ENCODE peak calls at places on chromosomes 12 and 14, in eight cellular contexts. M is H54, C is A549, O is ovary, F is lower leg skin, Q is K562, U is NB4, R is uterus. A is an unnamed sample.

GRCh38 chr14:104677506-104678332 is 11.7 kb upstream of the INF2 start:
- DNase-seq in U (peak; percentile 94), Q (peak; percentile 83), F (peak; percentile 93), M (peak; percentile 83), O (peak; percentile 75), R (peak; percentile 76), C (peak; percentile 85), A (no peak)

GRCh38 chr12:70534466-70534865 is 102.8 kb downstream of the PTPRB start:
- DNase-seq in R (no peak), O (no peak), Q (no peak), C (no peak), U (peak; percentile 8), F (no peak), M (no peak), A (no peak)

GRCh38 chr14:51396222-51396815 is 156.3 kb downstream of the TMX1 start:
- DNase-seq in F (no peak), M (no peak), U (no peak), O (peak; percentile 51), Q (no peak), R (peak; percentile 57), C (peak; percentile 74), A (no peak)

GRCh38 chr12:48074266-48074665 is 31.6 kb downstream of the SENP1 start:
- DNase-seq in Q (no peak), F (no peak), U (no peak), R (no peak), M (no peak), O (no peak), C (no peak), A (no peak)

GRCh38 chr12:67415473-67415872 is 146.3 kb downstream of the CAND1 start:
- DNase-seq in R (no peak), O (no peak), M (no peak), C (peak; percentile 34), F (no peak), Q (no peak), U (peak; percentile 34), A (peak; percentile 9)

GRCh38 chr12:39685854-39686608 is 66.4 kb upstream of the ABCD2 start:
- DNase-seq in U (no peak), O (no peak), F (no peak), R (no peak), Q (no peak), M (no peak), C (no peak), A (no peak)

GRCh38 chr14:105466491-105467248 is 8.0 kb upstream of the CRIP2 start:
- DNase-seq in F (no peak), U (no peak), O (no peak), R (no peak), M (no peak), Q (no peak), C (no peak), A (no peak)

GRCh38 chr12:95460901-95461300 is 13.1 kb upstream of the METAP2 start:
- DNase-seq in Q (no peak), C (no peak), M (no peak), R (no peak), O (no peak), F (no peak), U (no peak), A (no peak)

GRCh38 chr14:32574269-32574668 is 245.2 kb downstream of the AKAP6 start:
- DNase-seq in M (no peak), U (no peak), R (no peak), Q (no peak), O (no peak), C (no peak), F (no peak), A (no peak)

GRCh38 chr14:32576088-32576795 is 247.1 kb downstream of the AKAP6 start:
- DNase-seq in U (peak; percentile 55), R (peak; percentile 57), M (no peak), Q (peak; percentile 47), C (peak; percentile 55), O (peak; percentile 45), F (no peak), A (peak; percentile 73)

GRCh38 chr14:32572867-32573149 is 243.7 kb downstream of the AKAP6 start:
- DNase-seq in F (no peak), O (no peak), M (no peak), C (no peak), Q (no peak), R (no peak), U (no peak), A (no peak)

GRCh38 chr14:32571551-32571950 is 242.5 kb downstream of the AKAP6 start:
- DNase-seq in Q (no peak), R (no peak), F (no peak), M (no peak), U (no peak), C (no peak), O (no peak), A (no peak)

GRCh38 chr14:32571995-32572866 is 243.1 kb downstream of the AKAP6 start:
- DNase-seq in O (no peak), U (no peak), F (no peak), C (no peak), R (no peak), M (no peak), Q (no peak), A (no peak)
- TF ChIP-seq POLR2A in O (no peak), U (no peak), F (no peak), C (no peak), R (no peak), M (no peak), Q (no peak), A (no peak)

GRCh38 chr12:132490481-132491348 is 764 bp downstream of the FBRSL1 start:
- DNase-seq in R (no peak), O (peak; percentile 72), F (no peak), U (peak; percentile 51), Q (peak; percentile 68), M (peak; percentile 67), C (no peak), A (no peak)
- TF ChIP-seq POLR2A in R (no peak), O (no peak), F (no peak), U (no peak), Q (no peak), M (no peak), C (no peak), A (no peak)

GRCh38 chr12:57148469-57149308 is 1.3 kb upstream of the LRP1-AS start:
- DNase-seq in M (no peak), Q (no peak), R (peak; percentile 86), C (no peak), U (peak; percentile 85), F (peak; percentile 95), O (peak; percentile 80), A (peak; percentile 73)

GRCh38 chr12:57145460-57146059 is 1.9 kb downstream of the LRP1-AS start:
- DNase-seq in F (no peak), Q (no peak), O (no peak), R (no peak), U (no peak), C (no peak), M (no peak), A (no peak)

GRCh38 chr12:57147641-57147944 is 174 bp upstream of the LRP1-AS start:
- DNase-seq in R (peak; percentile 62), C (no peak), U (peak; percentile 50), Q (no peak), O (no peak), F (no peak), M (no peak), A (peak; percentile 44)

GRCh38 chr12:57146925-57147640 is at the start of gene LRP1-AS:
- DNase-seq in Q (no peak), C (no peak), O (no peak), M (no peak), U (no peak), R (no peak), F (no peak), A (peak; percentile 90)

DNA sequence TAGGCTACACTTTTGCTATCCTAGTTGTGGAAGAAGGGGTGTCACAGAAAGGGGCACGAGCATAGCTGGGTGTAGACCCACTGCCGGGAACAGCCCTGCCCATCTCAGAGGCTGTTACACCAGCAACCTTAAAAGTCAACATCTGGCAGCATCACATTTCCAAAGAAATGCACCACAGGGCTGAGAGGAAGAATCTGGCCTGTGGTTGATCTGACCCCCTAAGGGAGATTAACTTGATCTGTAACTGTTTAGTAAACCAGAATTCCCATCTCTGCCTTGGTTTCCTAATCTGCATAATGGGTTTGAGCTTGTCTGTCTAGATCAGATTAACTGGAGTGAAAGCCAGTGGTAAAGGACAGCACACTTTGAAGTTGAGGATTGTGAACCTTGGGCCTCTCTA is 1.3 kb downstream of the LRP1-AS start:
- DNase-seq in C (no peak), Q (no peak), U (no peak), R (no peak), O (no peak), M (no peak), F (no peak), A (no peak)
- TF ChIP-seq POLR2A in C (no peak), Q (no peak), U (no peak), R (no peak), O (no peak), M (no peak), F (no peak), A (no peak)

GRCh38 chr12:123513805-123514204 is 19.7 kb downstream of the RILPL1 start:
- DNase-seq in F (no peak), Q (peak; percentile 7), U (peak; percentile 34), M (no peak), C (no peak), R (no peak), O (no peak), A (no peak)
- TF ChIP-seq POLR2A in F (no peak), Q (no peak), U (no peak), M (no peak), C (no peak), R (no peak), O (no peak), A (no peak)

DNA sequence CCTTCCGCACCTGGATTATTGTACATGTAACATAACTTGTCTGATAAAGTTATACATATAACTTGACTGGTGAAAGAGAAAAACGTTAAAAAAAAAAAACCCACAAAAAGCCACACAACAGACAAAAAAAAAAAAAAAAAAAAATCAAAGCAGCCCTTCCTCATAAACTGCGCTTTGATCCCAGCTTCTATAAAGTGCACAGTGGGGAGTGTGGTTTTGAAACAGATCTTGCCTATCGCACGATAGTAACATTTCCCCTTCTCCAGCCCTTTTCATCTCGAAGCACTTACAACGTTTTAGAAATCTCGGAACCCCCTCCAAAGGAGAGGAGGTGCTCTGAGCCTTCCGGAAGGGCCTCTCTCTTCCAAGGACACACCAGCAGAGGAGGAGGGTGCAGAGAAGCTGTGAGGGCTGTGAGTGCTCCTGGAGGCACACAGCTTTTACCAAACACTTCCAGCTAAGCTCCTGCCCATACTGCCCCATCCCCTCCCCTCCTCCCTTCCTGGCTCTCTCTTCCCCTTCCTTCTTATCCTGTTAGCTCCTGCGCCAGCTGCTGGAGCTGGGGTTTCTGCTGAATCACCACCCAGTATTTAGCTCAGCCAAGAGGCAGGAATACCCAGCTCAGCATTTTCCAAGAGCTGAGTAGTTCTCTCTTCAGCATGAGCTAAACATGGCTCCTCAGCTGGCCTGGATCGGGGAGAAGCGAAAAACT is 28.4 kb downstream of the SLC7A8 start:
- DNase-seq in Q (peak; percentile 56), O (peak; percentile 88), F (peak; percentile 95), M (peak; percentile 54), R (peak; percentile 92), C (peak; percentile 41), U (no peak), A (no peak)
- TF ChIP-seq POLR2A in Q (no peak), O (peak; percentile 44), F (no peak), M (no peak), R (peak; percentile 32), C (no peak), U (no peak), A (no peak)